ENCODE peak calls at places on chromosomes 16 and 17, in ten cellular contexts. One of them, this sample, is unnamed.

GRCh38 chr16:51374346-51374745 is 223.3 kb upstream of the SALL1 start:
- DNase-seq in uterus: no peak
- DNase-seq in H1: no peak
- DNase-seq in testis: no peak
- DNase-seq in body of pancreas: no peak
- DNase-seq in NB4: no peak
- DNase-seq in ovary: no peak
- DNase-seq in tibial nerve: no peak
- DNase-seq in gastrocnemius medialis: no peak
- DNase-seq in breast epithelium: no peak
- DNase-seq in this sample: no peak

GRCh38 chr16:71723537-71724319 is 773 bp downstream of the PHLPP2 start:
- DNase-seq in uterus: peak
- DNase-seq in testis: peak
- DNase-seq in breast epithelium: peak
- DNase-seq in tibial nerve: peak
- DNase-seq in H1: peak
- DNase-seq in body of pancreas: peak
- DNase-seq in gastrocnemius medialis: peak
- DNase-seq in ovary: peak
- DNase-seq in NB4: peak
- DNase-seq in this sample: peak

GRCh38 chr16:66670691-66671090 is 25.9 kb downstream of the CMTM4 start:
- DNase-seq in testis: no peak
- DNase-seq in ovary: no peak
- DNase-seq in body of pancreas: no peak
- DNase-seq in gastrocnemius medialis: no peak
- DNase-seq in H1: no peak
- DNase-seq in tibial nerve: no peak
- DNase-seq in NB4: no peak
- DNase-seq in uterus: no peak
- DNase-seq in breast epithelium: no peak
- DNase-seq in this sample: no peak

GRCh38 chr17:28612936-28613872 is 781 bp downstream of the RSKR start:
- DNase-seq in NB4: peak
- DNase-seq in uterus: peak
- DNase-seq in tibial nerve: peak
- DNase-seq in body of pancreas: peak
- DNase-seq in ovary: no peak
- DNase-seq in gastrocnemius medialis: no peak
- DNase-seq in H1: no peak
- DNase-seq in breast epithelium: no peak
- DNase-seq in testis: peak
- DNase-seq in this sample: no peak

GRCh38 chr17:48642843-48643696 is 16.9 kb upstream of the HOXB9 start:
- DNase-seq in body of pancreas: no peak
- DNase-seq in ovary: no peak
- DNase-seq in NB4: no peak
- DNase-seq in gastrocnemius medialis: no peak
- DNase-seq in testis: no peak
- DNase-seq in H1: no peak
- DNase-seq in tibial nerve: no peak
- DNase-seq in breast epithelium: no peak
- DNase-seq in uterus: no peak
- DNase-seq in this sample: no peak

GRCh38 chr16:7160093-7160492 is 172.6 kb upstream of the RBFOX1 start:
- DNase-seq in NB4: no peak
- DNase-seq in tibial nerve: no peak
- DNase-seq in breast epithelium: no peak
- DNase-seq in body of pancreas: no peak
- DNase-seq in gastrocnemius medialis: no peak
- DNase-seq in testis: no peak
- DNase-seq in H1: no peak
- DNase-seq in ovary: no peak
- DNase-seq in uterus: no peak
- DNase-seq in this sample: no peak

GRCh38 chr17:17171991-17172939 is 33.9 kb downstream of the PLD6 start:
- DNase-seq in testis: no peak
- DNase-seq in ovary: no peak
- DNase-seq in uterus: no peak
- DNase-seq in body of pancreas: no peak
- DNase-seq in NB4: no peak
- DNase-seq in gastrocnemius medialis: no peak
- DNase-seq in H1: no peak
- DNase-seq in tibial nerve: no peak
- DNase-seq in breast epithelium: no peak
- DNase-seq in this sample: no peak

GRCh38 chr17:44995602-44996001 is 27.5 kb upstream of the C1QL1 start:
- DNase-seq in H1: no peak
- DNase-seq in gastrocnemius medialis: no peak
- DNase-seq in tibial nerve: no peak
- DNase-seq in body of pancreas: no peak
- DNase-seq in testis: no peak
- DNase-seq in ovary: no peak
- DNase-seq in uterus: no peak
- DNase-seq in NB4: no peak
- DNase-seq in breast epithelium: no peak
- DNase-seq in this sample: no peak

GRCh38 chr17:50837980-50838954 is 2.9 kb downstream of the WFIKKN2 start:
- DNase-seq in body of pancreas: no peak
- DNase-seq in NB4: no peak
- DNase-seq in breast epithelium: no peak
- DNase-seq in ovary: no peak
- DNase-seq in tibial nerve: no peak
- DNase-seq in H1: no peak
- DNase-seq in gastrocnemius medialis: no peak
- DNase-seq in testis: no peak
- DNase-seq in uterus: no peak
- DNase-seq in this sample: no peak

GRCh38 chr16:64997121-64997520 is 124.7 kb downstream of the CDH11 start:
- DNase-seq in testis: no peak
- DNase-seq in uterus: no peak
- DNase-seq in gastrocnemius medialis: no peak
- DNase-seq in breast epithelium: no peak
- DNase-seq in H1: no peak
- DNase-seq in tibial nerve: no peak
- DNase-seq in ovary: no peak
- DNase-seq in body of pancreas: no peak
- DNase-seq in NB4: no peak
- DNase-seq in this sample: no peak

GRCh38 chr17:14922421-14922820 is 342.7 kb downstream of the PMP22 start:
- DNase-seq in breast epithelium: no peak
- DNase-seq in ovary: no peak
- DNase-seq in testis: no peak
- DNase-seq in tibial nerve: no peak
- DNase-seq in body of pancreas: peak
- DNase-seq in NB4: no peak
- DNase-seq in uterus: no peak
- DNase-seq in gastrocnemius medialis: no peak
- DNase-seq in H1: no peak
- DNase-seq in this sample: no peak

GRCh38 chr17:75836605-75837004 is 7.6 kb downstream of the UNC13D start:
- DNase-seq in testis: no peak
- DNase-seq in body of pancreas: no peak
- DNase-seq in NB4: no peak
- DNase-seq in gastrocnemius medialis: no peak
- DNase-seq in breast epithelium: no peak
- DNase-seq in uterus: no peak
- DNase-seq in H1: no peak
- DNase-seq in tibial nerve: no peak
- DNase-seq in ovary: no peak
- DNase-seq in this sample: no peak

GRCh38 chr17:68356520-68356919 is 65.2 kb downstream of the ARSG start:
- DNase-seq in uterus: no peak
- DNase-seq in breast epithelium: no peak
- DNase-seq in testis: no peak
- DNase-seq in tibial nerve: no peak
- DNase-seq in H1: no peak
- DNase-seq in body of pancreas: no peak
- DNase-seq in ovary: no peak
- DNase-seq in NB4: peak
- DNase-seq in gastrocnemius medialis: no peak
- DNase-seq in this sample: no peak

GRCh38 chr16:88382491-88383400 is at the start of gene ZNF469:
- DNase-seq in breast epithelium: no peak
- DNase-seq in testis: no peak
- DNase-seq in uterus: peak
- DNase-seq in gastrocnemius medialis: no peak
- DNase-seq in ovary: peak
- DNase-seq in NB4: no peak
- DNase-seq in H1: no peak
- DNase-seq in body of pancreas: no peak
- DNase-seq in tibial nerve: no peak
- DNase-seq in this sample: no peak

GRCh38 chr16:70018254-70018653 is 67.1 kb downstream of the CLEC18A start:
- DNase-seq in body of pancreas: peak
- DNase-seq in NB4: peak
- DNase-seq in uterus: no peak
- DNase-seq in H1: no peak
- DNase-seq in gastrocnemius medialis: no peak
- DNase-seq in breast epithelium: no peak
- DNase-seq in ovary: no peak
- DNase-seq in tibial nerve: no peak
- DNase-seq in testis: peak
- DNase-seq in this sample: no peak

GRCh38 chr17:15377608-15378007 is 36.2 kb upstream of the TEKT3 start:
- DNase-seq in breast epithelium: no peak
- DNase-seq in gastrocnemius medialis: no peak
- DNase-seq in body of pancreas: peak
- DNase-seq in testis: no peak
- DNase-seq in uterus: no peak
- DNase-seq in ovary: no peak
- DNase-seq in NB4: no peak
- DNase-seq in H1: no peak
- DNase-seq in tibial nerve: no peak
- DNase-seq in this sample: no peak

GRCh38 chr16:29710227-29711219 is 31.5 kb downstream of the QPRT start:
- DNase-seq in gastrocnemius medialis: no peak
- DNase-seq in breast epithelium: no peak
- DNase-seq in NB4: peak
- DNase-seq in H1: no peak
- DNase-seq in tibial nerve: peak
- DNase-seq in ovary: no peak
- DNase-seq in testis: peak
- DNase-seq in uterus: no peak
- DNase-seq in body of pancreas: peak
- DNase-seq in this sample: no peak

GRCh38 chr17:42512246-42512645 is 23.8 kb upstream of the NAGLU start:
- DNase-seq in uterus: no peak
- DNase-seq in breast epithelium: no peak
- DNase-seq in tibial nerve: no peak
- DNase-seq in H1: no peak
- DNase-seq in body of pancreas: no peak
- DNase-seq in NB4: no peak
- DNase-seq in ovary: no peak
- DNase-seq in gastrocnemius medialis: no peak
- DNase-seq in testis: no peak
- DNase-seq in this sample: no peak

GRCh38 chr17:76501018-76501826 is at the start of gene RHBDF2:
- DNase-seq in breast epithelium: peak
- DNase-seq in H1: peak
- DNase-seq in NB4: peak
- DNase-seq in gastrocnemius medialis: peak
- DNase-seq in tibial nerve: peak
- DNase-seq in uterus: peak
- DNase-seq in testis: peak
- DNase-seq in body of pancreas: peak
- DNase-seq in ovary: peak
- DNase-seq in this sample: peak

GRCh38 chr17:74466785-74467158 is 338 bp downstream of the CD300A start:
- DNase-seq in ovary: no peak
- DNase-seq in breast epithelium: no peak
- DNase-seq in uterus: no peak
- DNase-seq in testis: no peak
- DNase-seq in H1: no peak
- DNase-seq in NB4: no peak
- DNase-seq in gastrocnemius medialis: no peak
- DNase-seq in body of pancreas: no peak
- DNase-seq in tibial nerve: no peak
- DNase-seq in this sample: no peak
- TF ChIP-seq POLR2A in ovary: no peak
- TF ChIP-seq POLR2A in breast epithelium: no peak
- TF ChIP-seq POLR2A in uterus: no peak
- TF ChIP-seq POLR2A in testis: no peak
- TF ChIP-seq POLR2A in H1: no peak
- TF ChIP-seq POLR2A in NB4: no peak
- TF ChIP-seq POLR2A in gastrocnemius medialis: no peak
- TF ChIP-seq POLR2A in body of pancreas: no peak
- TF ChIP-seq POLR2A in tibial nerve: no peak
- TF ChIP-seq POLR2A in this sample: no peak

GRCh38 chr17:7215136-7215638 is 4.4 kb downstream of the DLG4 start:
- DNase-seq in NB4: no peak
- DNase-seq in breast epithelium: no peak
- DNase-seq in uterus: no peak
- DNase-seq in testis: no peak
- DNase-seq in body of pancreas: no peak
- DNase-seq in tibial nerve: peak
- DNase-seq in H1: no peak
- DNase-seq in ovary: no peak
- DNase-seq in gastrocnemius medialis: no peak
- DNase-seq in this sample: no peak
- TF ChIP-seq CTCF in NB4: no peak
- TF ChIP-seq CTCF in breast epithelium: no peak
- TF ChIP-seq CTCF in uterus: no peak
- TF ChIP-seq CTCF in testis: no peak
- TF ChIP-seq CTCF in body of pancreas: no peak
- TF ChIP-seq CTCF in tibial nerve: no peak
- TF ChIP-seq CTCF in H1: no peak
- TF ChIP-seq CTCF in ovary: no peak
- TF ChIP-seq CTCF in gastrocnemius medialis: no peak
- TF ChIP-seq CTCF in this sample: no peak

DNA sequence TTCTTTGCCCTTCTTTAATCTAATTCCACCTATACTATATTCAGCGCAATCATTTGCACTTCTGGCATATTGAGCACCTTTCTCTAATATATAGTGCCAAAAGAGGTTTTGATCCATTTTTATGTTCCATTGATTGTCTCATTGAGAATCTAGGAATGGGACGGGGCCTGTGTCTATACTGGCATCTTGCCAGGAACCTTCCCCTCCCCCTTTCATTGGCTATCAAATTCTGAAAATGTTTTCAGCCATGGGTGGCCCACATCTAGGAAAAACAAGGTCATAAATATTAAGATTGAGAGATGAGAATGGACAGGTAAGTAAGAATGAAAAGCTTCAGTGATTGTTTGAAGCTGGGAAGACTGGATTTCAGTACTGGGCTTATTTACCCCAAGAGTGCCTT is 159.9 kb downstream of the FTO start:
- DNase-seq in H1: no peak
- DNase-seq in body of pancreas: no peak
- DNase-seq in breast epithelium: no peak
- DNase-seq in NB4: no peak
- DNase-seq in testis: no peak
- DNase-seq in gastrocnemius medialis: no peak
- DNase-seq in tibial nerve: no peak
- DNase-seq in uterus: no peak
- DNase-seq in ovary: no peak
- DNase-seq in this sample: no peak
- TF ChIP-seq POLR2A in H1: no peak
- TF ChIP-seq POLR2A in body of pancreas: no peak
- TF ChIP-seq POLR2A in breast epithelium: no peak
- TF ChIP-seq POLR2A in NB4: no peak
- TF ChIP-seq POLR2A in testis: no peak
- TF ChIP-seq POLR2A in gastrocnemius medialis: no peak
- TF ChIP-seq POLR2A in tibial nerve: no peak
- TF ChIP-seq POLR2A in uterus: no peak
- TF ChIP-seq POLR2A in ovary: no peak
- TF ChIP-seq POLR2A in this sample: no peak

GRCh38 chr17:73820686-73821448 is 176.6 kb upstream of the SDK2 start:
- DNase-seq in ovary: no peak
- DNase-seq in tibial nerve: no peak
- DNase-seq in testis: no peak
- DNase-seq in gastrocnemius medialis: no peak
- DNase-seq in NB4: peak
- DNase-seq in H1: peak
- DNase-seq in body of pancreas: no peak
- DNase-seq in breast epithelium: no peak
- DNase-seq in uterus: no peak
- DNase-seq in this sample: no peak
- TF ChIP-seq CTCF in ovary: no peak
- TF ChIP-seq CTCF in tibial nerve: peak
- TF ChIP-seq CTCF in testis: no peak
- TF ChIP-seq CTCF in gastrocnemius medialis: no peak
- TF ChIP-seq CTCF in NB4: no peak
- TF ChIP-seq CTCF in H1: peak
- TF ChIP-seq CTCF in body of pancreas: no peak
- TF ChIP-seq CTCF in breast epithelium: no peak
- TF ChIP-seq CTCF in uterus: no peak
- TF ChIP-seq CTCF in this sample: no peak

This sample was measured in lower leg skin.